ENCODE peak calls at places on chromosomes 1 and 21, in four cellular contexts. N, Y, O and U are unnamed samples.

GRCh38 chr1:155931332-155932038 is 2.7 kb downstream of the KHDC4 start:
- DNase-seq in N (no peak), Y (no peak), O (peak; percentile 64), U (peak; percentile 52)

GRCh38 chr21:45547211-45547900 is 5.1 kb upstream of the SLC19A1 start:
- DNase-seq in N (no peak), Y (no peak), O (no peak), U (no peak)

GRCh38 chr1:22098752-22099151 is 44.1 kb downstream of the WNT4 start:
- DNase-seq in N (no peak), Y (no peak), O (no peak), U (no peak)

GRCh38 chr1:61253059-61253735 is 170.8 kb downstream of the NFIA start:
- DNase-seq in N (no peak), Y (no peak), O (peak; percentile 26), U (no peak)

GRCh38 chr1:234069760-234070159 is 165.3 kb downstream of the SLC35F3 start:
- DNase-seq in N (no peak), Y (no peak), O (peak; percentile 52), U (no peak)

GRCh38 chr1:160400646-160401486 is 502 bp downstream of the VANGL2 start:
- DNase-seq in N (peak; percentile 88), Y (no peak), O (no peak), U (no peak)

GRCh38 chr1:108877324-108877812 is 583 bp downstream of the GPSM2 start:
- DNase-seq in N (no peak), Y (no peak), O (peak; percentile 39), U (no peak)

GRCh38 chr1:8456306-8456912 is 138.5 kb downstream of the SLC45A1 start:
- DNase-seq in N (no peak), Y (no peak), O (peak; percentile 55), U (no peak)

GRCh38 chr1:178864326-178864725 is 6.6 kb downstream of the ANGPTL1 start:
- DNase-seq in N (no peak), Y (no peak), O (no peak), U (no peak)

GRCh38 chr1:156892190-156893047 is 1.1 kb upstream of the PEAR1 start:
- DNase-seq in N (peak; percentile 95), Y (peak; percentile 75), O (peak; percentile 95), U (peak; percentile 80)

GRCh38 chr1:51671527-51672325 is 54.8 kb downstream of the OSBPL9 start:
- DNase-seq in N (no peak), Y (no peak), O (no peak), U (no peak)

GRCh38 chr1:200767326-200767725 is 28.6 kb downstream of the CAMSAP2 start:
- DNase-seq in N (no peak), Y (no peak), O (no peak), U (no peak)

GRCh38 chr1:178536844-178537371 is 24.0 kb downstream of the TEX35 start:
- DNase-seq in N (no peak), Y (peak; percentile 93), O (peak; percentile 94), U (no peak)

GRCh38 chr1:42177551-42177981 is 13.0 kb upstream of the GUCA2A start:
- DNase-seq in N (no peak), Y (no peak), O (peak; percentile 62), U (no peak)

GRCh38 chr1:158124034-158124433 is 56.7 kb upstream of the CD1D start:
- DNase-seq in N (no peak), Y (no peak), O (peak; percentile 63), U (no peak)

GRCh38 chr1:94061513-94062443 is 59.2 kb downstream of the ABCA4 start:
- DNase-seq in N (peak; percentile 77), Y (peak; percentile 67), O (peak; percentile 77), U (peak; percentile 14)

GRCh38 chr1:78102082-78102481 is 56.3 kb downstream of the GIPC2 start:
- DNase-seq in N (no peak), Y (no peak), O (peak; percentile 13), U (no peak)

GRCh38 chr1:229834230-229834629 is 208.2 kb downstream of the URB2 start:
- DNase-seq in N (no peak), Y (no peak), O (no peak), U (no peak)

GRCh38 chr1:244062136-244062535 is 11.1 kb downstream of the ZBTB18 start:
- DNase-seq in N (no peak), Y (no peak), O (no peak), U (no peak)

GRCh38 chr1:183590225-183591191 is at the start of gene NCF2:
- DNase-seq in N (no peak), Y (no peak), O (no peak), U (peak; percentile 58)

GRCh38 chr1:217522280-217522679 is 108.6 kb downstream of the GPATCH2 start:
- DNase-seq in N (no peak), Y (no peak), O (peak; percentile 32), U (no peak)

GRCh38 chr1:41500781-41501518 is 16.5 kb upstream of the EDN2 start:
- DNase-seq in N (no peak), Y (no peak), O (no peak), U (no peak)

GRCh38 chr21:45408271-45408791 is 3.4 kb downstream of the COL18A1 start:
- DNase-seq in N (no peak), Y (no peak), O (no peak), U (no peak)

GRCh38 chr1:119133987-119134386 is 6.5 kb downstream of the WARS2 start:
- DNase-seq in N (no peak), Y (no peak), O (no peak), U (no peak)

GRCh38 chr1:17194981-17195528 is 9.9 kb upstream of the PADI1 start:
- DNase-seq in N (no peak), Y (no peak), O (no peak), U (no peak)
- TF ChIP-seq EZH2phosphoT487 in N (no peak), Y (no peak), O (no peak), U (no peak)

GRCh38 chr21:34881894-34882371 is 167.2 kb downstream of the RUNX1 start:
- DNase-seq in N (no peak), Y (no peak), O (peak; percentile 96), U (no peak)

GRCh38 chr21:34884346-34884929 is 164.7 kb downstream of the RUNX1 start:
- DNase-seq in N (no peak), Y (no peak), O (peak; percentile 38), U (no peak)

GRCh38 chr21:34881421-34881820 is 167.7 kb downstream of the RUNX1 start:
- DNase-seq in N (no peak), Y (no peak), O (peak; percentile 63), U (no peak)

GRCh38 chr21:34883501-34884271 is 165.4 kb downstream of the RUNX1 start:
- DNase-seq in N (no peak), Y (no peak), O (peak; percentile 29), U (no peak)

GRCh38 chr21:34882719-34883131 is 166.4 kb downstream of the RUNX1 start:
- DNase-seq in N (no peak), Y (no peak), O (no peak), U (no peak)
- H3K4me2 ChIP-seq in N (no peak overlapping the region), Y (peak overlapping the region; percentile 67), O (peak overlapping the region; percentile 92), U (peak overlapping the region; percentile 25)

GRCh38 chr1:11138952-11139351 is 39.3 kb upstream of the EXOSC10 start:
- DNase-seq in N (no peak), Y (no peak), O (peak; percentile 75), U (no peak)
- H3K9ac ChIP-seq in N (no peak overlapping the region), Y (no peak overlapping the region), O (no peak overlapping the region), U (no peak overlapping the region)

GRCh38 chr1:222090103-222090502 is 348.2 kb upstream of the DUSP10 start:
- DNase-seq in N (no peak), Y (no peak), O (no peak), U (no peak)

GRCh38 chr1:222081859-222082258 is 340.0 kb upstream of the DUSP10 start:
- DNase-seq in N (no peak), Y (no peak), O (no peak), U (no peak)

GRCh38 chr1:222084048-222084447 is 342.2 kb upstream of the DUSP10 start:
- DNase-seq in N (no peak), Y (no peak), O (no peak), U (no peak)

GRCh38 chr1:222087207-222087920 is 345.5 kb upstream of the DUSP10 start:
- DNase-seq in N (no peak), Y (no peak), O (no peak), U (no peak)

GRCh38 chr1:222084996-222085395 is 343.1 kb upstream of the DUSP10 start:
- DNase-seq in N (no peak), Y (no peak), O (no peak), U (no peak)
- TF ChIP-seq EZH2phosphoT487 in N (no peak), Y (no peak), O (no peak), U (no peak)

DNA sequence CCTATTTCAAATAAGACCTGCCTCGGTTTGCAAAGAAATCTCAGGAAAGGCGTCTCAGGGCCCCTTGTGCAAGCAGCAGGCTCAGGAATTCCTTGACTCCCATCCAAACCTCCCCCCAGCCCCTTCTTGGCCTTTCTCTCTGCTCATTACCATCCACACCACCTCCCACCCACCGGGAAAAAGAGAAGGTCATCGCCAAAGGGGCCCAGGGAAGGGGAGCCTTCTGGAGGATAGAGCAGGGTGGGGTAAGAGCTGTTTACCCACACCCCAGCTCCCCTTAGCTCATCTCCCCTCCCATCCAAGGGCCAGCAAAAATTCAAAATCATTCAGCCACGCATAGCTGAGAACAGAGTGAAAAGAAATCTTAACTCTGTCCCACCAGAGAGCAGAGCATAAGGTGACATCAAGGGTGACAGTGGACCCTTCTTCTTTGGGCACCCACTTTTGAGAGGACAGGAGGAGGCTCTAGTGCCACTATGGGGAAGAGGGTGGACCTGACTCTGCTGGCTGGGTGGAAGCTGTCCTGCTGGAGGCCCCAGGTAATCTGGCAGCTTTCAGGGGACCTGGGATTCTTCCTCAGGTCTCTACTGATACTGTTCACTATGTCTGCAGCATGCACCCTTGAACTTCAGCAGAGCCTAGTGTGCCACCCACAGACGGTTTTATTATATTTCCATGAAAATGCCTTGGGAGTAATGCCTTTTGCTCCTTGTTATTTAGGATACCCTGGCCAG is 3.9 kb upstream of the WNT2B start:
- DNase-seq in N (no peak), Y (no peak), O (no peak), U (no peak)
- H3K4me2 ChIP-seq in N (no peak overlapping the region), Y (no peak overlapping the region), O (no peak overlapping the region), U (no peak overlapping the region)

DNA sequence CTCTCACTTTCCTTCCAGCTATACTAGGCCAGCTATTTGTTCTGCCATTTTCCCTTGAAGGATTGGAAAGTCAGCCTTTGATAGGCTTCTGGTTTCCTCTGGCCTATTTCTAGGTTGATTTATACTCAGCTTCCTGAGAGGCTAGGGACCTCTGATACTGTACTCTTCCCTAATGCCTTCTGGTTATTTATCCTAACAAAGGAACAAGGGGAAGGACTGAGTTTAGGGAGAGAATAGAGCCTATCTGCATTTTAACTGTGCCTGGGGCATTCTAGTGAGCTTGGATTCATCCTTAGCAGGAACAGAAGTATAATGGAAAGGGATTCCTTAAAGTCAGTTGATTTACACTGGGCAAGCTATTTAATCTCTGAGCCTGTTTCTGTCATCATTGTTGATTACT is 11.8 kb upstream of the TMEM39B start:
- DNase-seq in N (no peak), Y (no peak), O (no peak), U (no peak)
- H3K9ac ChIP-seq in N (no peak overlapping the region), Y (no peak overlapping the region), O (no peak overlapping the region), U (no peak overlapping the region)